ENCODE peak calls at places on chromosomes 6 and 20, in seven cellular contexts. One of them, this sample, is unnamed.

GRCh38 chr6:6832439-6832838 is 243.9 kb downstream of the LY86 start:
- DNase-seq in germinal center: no peak
- DNase-seq in amniotic stem cell: no peak
- DNase-seq in activated CD4-positive, alpha-beta T cell treated with anti-CD3 and anti-CD28 coated beads for 24 hours: no peak
- DNase-seq in AG08395: no peak
- DNase-seq in lower leg skin: no peak
- DNase-seq in DMS153: no peak
- DNase-seq in this sample: no peak

GRCh38 chr6:146028250-146028789 is 542 bp upstream of the GRM1 start:
- DNase-seq in DMS153: no peak
- DNase-seq in AG08395: peak
- DNase-seq in activated CD4-positive, alpha-beta T cell treated with anti-CD3 and anti-CD28 coated beads for 24 hours: peak
- DNase-seq in amniotic stem cell: peak
- DNase-seq in lower leg skin: no peak
- DNase-seq in germinal center: peak
- DNase-seq in this sample: peak

GRCh38 chr6:3194535-3195376 is 32.7 kb downstream of the TUBB2B start:
- DNase-seq in DMS153: peak
- DNase-seq in amniotic stem cell: no peak
- DNase-seq in activated CD4-positive, alpha-beta T cell treated with anti-CD3 and anti-CD28 coated beads for 24 hours: no peak
- DNase-seq in AG08395: no peak
- DNase-seq in germinal center: no peak
- DNase-seq in lower leg skin: no peak
- DNase-seq in this sample: peak

GRCh38 chr6:119443993-119444641 is 94.6 kb upstream of the MAN1A1 start:
- DNase-seq in AG08395: no peak
- DNase-seq in germinal center: no peak
- DNase-seq in amniotic stem cell: no peak
- DNase-seq in activated CD4-positive, alpha-beta T cell treated with anti-CD3 and anti-CD28 coated beads for 24 hours: no peak
- DNase-seq in DMS153: no peak
- DNase-seq in lower leg skin: no peak
- DNase-seq in this sample: no peak

GRCh38 chr20:646107-646867 is 6.7 kb downstream of the SRXN1 start:
- DNase-seq in DMS153: no peak
- DNase-seq in lower leg skin: no peak
- DNase-seq in AG08395: no peak
- DNase-seq in activated CD4-positive, alpha-beta T cell treated with anti-CD3 and anti-CD28 coated beads for 24 hours: no peak
- DNase-seq in germinal center: no peak
- DNase-seq in amniotic stem cell: no peak
- DNase-seq in this sample: no peak

GRCh38 chr6:101613556-101613955 is 220.0 kb downstream of the GRIK2 start:
- DNase-seq in amniotic stem cell: no peak
- DNase-seq in activated CD4-positive, alpha-beta T cell treated with anti-CD3 and anti-CD28 coated beads for 24 hours: no peak
- DNase-seq in AG08395: no peak
- DNase-seq in germinal center: no peak
- DNase-seq in DMS153: no peak
- DNase-seq in lower leg skin: no peak
- DNase-seq in this sample: no peak

GRCh38 chr6:147022041-147022440 is 182.2 kb upstream of the STXBP5 start:
- DNase-seq in germinal center: no peak
- DNase-seq in activated CD4-positive, alpha-beta T cell treated with anti-CD3 and anti-CD28 coated beads for 24 hours: no peak
- DNase-seq in lower leg skin: no peak
- DNase-seq in AG08395: peak
- DNase-seq in DMS153: no peak
- DNase-seq in amniotic stem cell: no peak
- DNase-seq in this sample: no peak

GRCh38 chr6:135576055-135576454 is 78.5 kb upstream of the AHI1 start:
- DNase-seq in germinal center: no peak
- DNase-seq in AG08395: peak
- DNase-seq in lower leg skin: no peak
- DNase-seq in amniotic stem cell: peak
- DNase-seq in activated CD4-positive, alpha-beta T cell treated with anti-CD3 and anti-CD28 coated beads for 24 hours: no peak
- DNase-seq in DMS153: peak
- DNase-seq in this sample: no peak

GRCh38 chr6:148616811-148617210 is 130.0 kb upstream of the UST start:
- DNase-seq in AG08395: no peak
- DNase-seq in DMS153: no peak
- DNase-seq in lower leg skin: no peak
- DNase-seq in activated CD4-positive, alpha-beta T cell treated with anti-CD3 and anti-CD28 coated beads for 24 hours: no peak
- DNase-seq in germinal center: no peak
- DNase-seq in amniotic stem cell: no peak
- DNase-seq in this sample: no peak

GRCh38 chr6:170234419-170234818 is 56.5 kb downstream of the DLL1 start:
- DNase-seq in DMS153: no peak
- DNase-seq in germinal center: no peak
- DNase-seq in activated CD4-positive, alpha-beta T cell treated with anti-CD3 and anti-CD28 coated beads for 24 hours: no peak
- DNase-seq in amniotic stem cell: no peak
- DNase-seq in AG08395: no peak
- DNase-seq in lower leg skin: no peak
- DNase-seq in this sample: no peak

GRCh38 chr6:119138906-119139541 is 60.6 kb upstream of the FAM184A start:
- DNase-seq in DMS153: no peak
- DNase-seq in activated CD4-positive, alpha-beta T cell treated with anti-CD3 and anti-CD28 coated beads for 24 hours: no peak
- DNase-seq in lower leg skin: no peak
- DNase-seq in AG08395: no peak
- DNase-seq in amniotic stem cell: no peak
- DNase-seq in germinal center: no peak
- DNase-seq in this sample: peak

GRCh38 chr20:40072907-40073306 is 616.1 kb downstream of the MAFB start:
- DNase-seq in DMS153: no peak
- DNase-seq in lower leg skin: no peak
- DNase-seq in AG08395: no peak
- DNase-seq in germinal center: no peak
- DNase-seq in activated CD4-positive, alpha-beta T cell treated with anti-CD3 and anti-CD28 coated beads for 24 hours: no peak
- DNase-seq in amniotic stem cell: no peak
- DNase-seq in this sample: no peak

GRCh38 chr6:99613705-99614429 is 7.2 kb downstream of the PRDM13 start:
- DNase-seq in germinal center: peak
- DNase-seq in AG08395: no peak
- DNase-seq in DMS153: peak
- DNase-seq in lower leg skin: no peak
- DNase-seq in amniotic stem cell: no peak
- DNase-seq in activated CD4-positive, alpha-beta T cell treated with anti-CD3 and anti-CD28 coated beads for 24 hours: no peak
- DNase-seq in this sample: peak

GRCh38 chr6:135128268-135128914 is 52.7 kb upstream of the MYB start:
- DNase-seq in DMS153: no peak
- DNase-seq in lower leg skin: no peak
- DNase-seq in germinal center: no peak
- DNase-seq in AG08395: no peak
- DNase-seq in activated CD4-positive, alpha-beta T cell treated with anti-CD3 and anti-CD28 coated beads for 24 hours: peak
- DNase-seq in amniotic stem cell: no peak
- DNase-seq in this sample: peak

GRCh38 chr6:152380993-152381898 is 255.9 kb downstream of the SYNE1 start:
- DNase-seq in germinal center: no peak
- DNase-seq in AG08395: peak
- DNase-seq in lower leg skin: peak
- DNase-seq in DMS153: no peak
- DNase-seq in activated CD4-positive, alpha-beta T cell treated with anti-CD3 and anti-CD28 coated beads for 24 hours: no peak
- DNase-seq in amniotic stem cell: peak
- DNase-seq in this sample: no peak

GRCh38 chr20:58552366-58552934 is 37.3 kb upstream of the APCDD1L start:
- DNase-seq in lower leg skin: no peak
- DNase-seq in amniotic stem cell: no peak
- DNase-seq in activated CD4-positive, alpha-beta T cell treated with anti-CD3 and anti-CD28 coated beads for 24 hours: no peak
- DNase-seq in AG08395: no peak
- DNase-seq in germinal center: no peak
- DNase-seq in DMS153: no peak
- DNase-seq in this sample: no peak

GRCh38 chr6:13763740-13764381 is 50.5 kb downstream of the MCUR1 start:
- DNase-seq in amniotic stem cell: no peak
- DNase-seq in DMS153: no peak
- DNase-seq in AG08395: no peak
- DNase-seq in germinal center: peak
- DNase-seq in activated CD4-positive, alpha-beta T cell treated with anti-CD3 and anti-CD28 coated beads for 24 hours: no peak
- DNase-seq in lower leg skin: no peak
- DNase-seq in this sample: peak

GRCh38 chr20:18802012-18802634 is 11.5 kb upstream of the SCP2D1 start:
- DNase-seq in AG08395: no peak
- DNase-seq in lower leg skin: no peak
- DNase-seq in amniotic stem cell: no peak
- DNase-seq in activated CD4-positive, alpha-beta T cell treated with anti-CD3 and anti-CD28 coated beads for 24 hours: no peak
- DNase-seq in germinal center: peak
- DNase-seq in DMS153: no peak
- DNase-seq in this sample: no peak

GRCh38 chr20:44746367-44747165 is 901 bp downstream of the KCNK15 start:
- DNase-seq in activated CD4-positive, alpha-beta T cell treated with anti-CD3 and anti-CD28 coated beads for 24 hours: no peak
- DNase-seq in amniotic stem cell: no peak
- DNase-seq in germinal center: no peak
- DNase-seq in lower leg skin: no peak
- DNase-seq in AG08395: no peak
- DNase-seq in DMS153: peak
- DNase-seq in this sample: no peak

GRCh38 chr20:12414446-12415274 is 497.0 kb downstream of the BTBD3 start:
- DNase-seq in lower leg skin: no peak
- DNase-seq in germinal center: no peak
- DNase-seq in amniotic stem cell: no peak
- DNase-seq in activated CD4-positive, alpha-beta T cell treated with anti-CD3 and anti-CD28 coated beads for 24 hours: no peak
- DNase-seq in DMS153: no peak
- DNase-seq in AG08395: peak
- DNase-seq in this sample: no peak

GRCh38 chr6:166775180-166775922 is 148.3 kb upstream of the RPS6KA2 start:
- DNase-seq in germinal center: peak
- DNase-seq in DMS153: no peak
- DNase-seq in activated CD4-positive, alpha-beta T cell treated with anti-CD3 and anti-CD28 coated beads for 24 hours: peak
- DNase-seq in lower leg skin: no peak
- DNase-seq in AG08395: peak
- DNase-seq in amniotic stem cell: peak
- DNase-seq in this sample: peak

GRCh38 chr20:48691523-48691922 is 136.3 kb downstream of the PREX1 start:
- DNase-seq in germinal center: no peak
- DNase-seq in AG08395: no peak
- DNase-seq in DMS153: no peak
- DNase-seq in amniotic stem cell: no peak
- DNase-seq in lower leg skin: no peak
- DNase-seq in activated CD4-positive, alpha-beta T cell treated with anti-CD3 and anti-CD28 coated beads for 24 hours: no peak
- DNase-seq in this sample: no peak

GRCh38 chr20:62623488-62624324 is 18.6 kb upstream of the SLCO4A1 start:
- DNase-seq in DMS153: peak
- DNase-seq in lower leg skin: peak
- DNase-seq in AG08395: peak
- DNase-seq in amniotic stem cell: peak
- DNase-seq in activated CD4-positive, alpha-beta T cell treated with anti-CD3 and anti-CD28 coated beads for 24 hours: peak
- DNase-seq in germinal center: peak
- DNase-seq in this sample: peak

GRCh38 chr6:47663462-47664216 is 34.7 kb upstream of the ADGRF4 start:
- DNase-seq in lower leg skin: no peak
- DNase-seq in germinal center: no peak
- DNase-seq in activated CD4-positive, alpha-beta T cell treated with anti-CD3 and anti-CD28 coated beads for 24 hours: no peak
- DNase-seq in DMS153: peak
- DNase-seq in AG08395: no peak
- DNase-seq in amniotic stem cell: no peak
- DNase-seq in this sample: no peak

GRCh38 chr6:84358581-84358980 is 131.1 kb upstream of the CEP162 start:
- DNase-seq in activated CD4-positive, alpha-beta T cell treated with anti-CD3 and anti-CD28 coated beads for 24 hours: no peak
- DNase-seq in lower leg skin: no peak
- DNase-seq in germinal center: no peak
- DNase-seq in DMS153: no peak
- DNase-seq in AG08395: no peak
- DNase-seq in amniotic stem cell: no peak
- DNase-seq in this sample: no peak

GRCh38 chr20:64030371-64031134 is 5.4 kb upstream of the C20orf204 start:
- DNase-seq in AG08395: no peak
- DNase-seq in activated CD4-positive, alpha-beta T cell treated with anti-CD3 and anti-CD28 coated beads for 24 hours: no peak
- DNase-seq in lower leg skin: no peak
- DNase-seq in amniotic stem cell: no peak
- DNase-seq in DMS153: no peak
- DNase-seq in germinal center: no peak
- DNase-seq in this sample: no peak

GRCh38 chr6:2412731-2413130 is 167.3 kb upstream of the GMDS start:
- DNase-seq in AG08395: peak
- DNase-seq in lower leg skin: no peak
- DNase-seq in amniotic stem cell: peak
- DNase-seq in activated CD4-positive, alpha-beta T cell treated with anti-CD3 and anti-CD28 coated beads for 24 hours: no peak
- DNase-seq in DMS153: no peak
- DNase-seq in germinal center: no peak
- DNase-seq in this sample: no peak